ENCODE peak calls at places on chromosomes 2 and 18, in six cellular contexts. E, U, G, X, L and B are unnamed samples.
A peak's percentile ranks its signal among the peaks of the same experiment; 100 is the strongest.

GRCh38 chr2:216606551-216607527 is 26.4 kb upstream of the IGFBP2 start:
- DNase-seq in E (no peak), U (peak; percentile 49), G (no peak), X (no peak), L (peak; percentile 77), B (peak; percentile 87)

GRCh38 chr18:2878656-2879330 is 32.0 kb downstream of the EMILIN2 start:
- DNase-seq in E (no peak), U (no peak), G (no peak), X (no peak), L (no peak), B (no peak)

GRCh38 chr18:27605107-27605834 is 420.2 kb upstream of the CHST9 start:
- DNase-seq in E (peak; percentile 28), U (peak; percentile 88), G (peak; percentile 59), X (peak; percentile 46), L (peak; percentile 75), B (peak; percentile 85)

GRCh38 chr2:127012215-127012614 is 94.7 kb downstream of the BIN1 start:
- DNase-seq in E (no peak), U (no peak), G (no peak), X (no peak), L (no peak), B (no peak)

GRCh38 chr2:143551946-143552655 is 422.9 kb downstream of the ARHGAP15 start:
- DNase-seq in E (no peak), U (no peak), G (no peak), X (no peak), L (no peak), B (no peak)

GRCh38 chr18:26804474-26804873 is 61.0 kb downstream of the AQP4 start:
- DNase-seq in E (no peak), U (peak; percentile 47), G (no peak), X (no peak), L (no peak), B (peak; percentile 75)

GRCh38 chr2:7127687-7128086 is 210.5 kb downstream of the RNF144A start:
- DNase-seq in E (no peak), U (no peak), G (no peak), X (no peak), L (no peak), B (no peak)

GRCh38 chr2:95296036-95296435 is 1.1 kb upstream of the KCNIP3 start:
- DNase-seq in E (no peak), U (no peak), G (no peak), X (no peak), L (no peak), B (no peak)

GRCh38 chr2:172480301-172481218 is 53.2 kb downstream of the ITGA6 start:
- DNase-seq in E (no peak), U (peak; percentile 13), G (no peak), X (peak; percentile 63), L (no peak), B (peak; percentile 47)

GRCh38 chr2:145203931-145204330 is 684.0 kb upstream of the ZEB2 start:
- DNase-seq in E (no peak), U (no peak), G (no peak), X (no peak), L (no peak), B (no peak)

GRCh38 chr2:239224249-239224605 is 176.6 kb downstream of the HDAC4 start:
- DNase-seq in E (no peak), U (no peak), G (no peak), X (no peak), L (no peak), B (no peak)

GRCh38 chr18:50924372-50924771 is 43.5 kb upstream of the ELAC1 start:
- DNase-seq in E (no peak), U (no peak), G (no peak), X (no peak), L (no peak), B (no peak)

GRCh38 chr2:206241767-206242166 is 32.7 kb upstream of the ZDBF2 start:
- DNase-seq in E (no peak), U (no peak), G (no peak), X (no peak), L (no peak), B (no peak)

GRCh38 chr2:95013726-95014125 is 11.8 kb upstream of the MAL start:
- DNase-seq in E (no peak), U (no peak), G (no peak), X (no peak), L (no peak), B (no peak)

GRCh38 chr2:122530812-122531211 is 775.4 kb downstream of the TSN start:
- DNase-seq in E (no peak), U (no peak), G (no peak), X (no peak), L (no peak), B (no peak)

GRCh38 chr2:31137211-31138036 is 816 bp downstream of the GALNT14 start:
- DNase-seq in E (no peak), U (peak; percentile 37), G (no peak), X (no peak), L (peak; percentile 54), B (peak; percentile 73)

GRCh38 chr2:11744631-11745394 is 1.6 kb upstream of the LPIN1 start:
- DNase-seq in E (peak; percentile 47), U (peak; percentile 62), G (peak; percentile 38), X (no peak), L (peak; percentile 86), B (peak; percentile 85)

GRCh38 chr2:223978451-223978850 is 21.2 kb downstream of the MRPL44 start:
- DNase-seq in E (no peak), U (no peak), G (no peak), X (no peak), L (no peak), B (no peak)

GRCh38 chr2:223980397-223980735 is 23.1 kb downstream of the MRPL44 start:
- DNase-seq in E (no peak), U (no peak), G (no peak), X (no peak), L (no peak), B (no peak)

GRCh38 chr2:223976635-223977226 is 19.5 kb downstream of the MRPL44 start:
- DNase-seq in E (no peak), U (no peak), G (no peak), X (no peak), L (no peak), B (no peak)

DNA sequence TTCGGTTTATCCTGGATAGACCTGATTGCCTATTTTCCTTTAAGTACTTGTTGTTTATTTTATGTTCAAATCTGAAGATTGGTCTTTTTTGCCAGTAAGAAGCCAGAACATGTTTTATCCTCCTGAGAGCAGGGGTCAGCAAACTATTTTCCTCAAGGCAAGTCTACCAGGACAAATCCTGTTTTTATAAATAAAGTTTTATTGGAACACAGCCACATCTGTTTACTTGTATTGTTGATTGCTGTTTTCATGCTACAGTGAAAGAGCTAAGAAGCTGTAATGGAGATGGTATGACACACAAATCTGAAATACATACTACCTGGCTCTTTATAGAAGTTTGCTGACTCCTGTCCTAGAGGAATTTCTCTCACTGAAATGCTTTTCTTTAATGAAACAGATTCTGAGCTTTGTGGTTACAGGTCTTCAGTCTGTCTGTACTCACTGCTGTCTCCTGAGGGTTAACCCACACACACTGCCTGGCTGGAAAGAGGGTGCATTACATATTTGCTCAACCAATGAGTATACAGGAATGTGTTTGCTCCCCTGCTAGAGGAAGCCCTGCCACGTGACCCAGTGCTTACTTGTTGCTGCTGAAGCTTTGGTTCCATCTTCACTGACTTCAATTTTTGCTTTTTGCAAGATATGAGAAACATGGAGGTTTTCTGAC is 22.6 kb downstream of the MRPL44 start:
- DNase-seq in E (no peak), U (no peak), G (no peak), X (no peak), L (no peak), B (no peak)
- H3K27ac ChIP-seq in E (no peak overlapping the region), U (no peak overlapping the region), G (no peak overlapping the region), X (no peak overlapping the region), L (no peak overlapping the region), B (no peak overlapping the region)

DNA sequence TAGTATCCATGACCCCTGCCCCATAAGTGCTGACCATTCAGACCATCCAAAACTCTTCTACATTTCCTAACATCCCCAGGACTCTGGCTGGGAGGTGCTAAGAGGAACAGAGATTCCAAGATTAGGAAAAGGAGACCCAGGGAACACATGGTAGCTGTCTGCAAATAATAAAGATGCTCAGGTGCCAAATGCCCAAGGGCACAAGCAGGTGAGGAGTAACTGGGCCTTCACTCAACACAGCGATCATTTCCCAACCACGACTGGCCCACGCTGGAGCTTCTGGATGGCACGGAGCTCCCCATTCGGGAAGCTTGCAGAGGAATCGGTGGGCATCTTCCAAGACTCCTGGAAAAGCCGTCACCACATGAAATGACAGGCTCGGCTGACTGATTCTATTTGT is 255.9 kb upstream of the SMIM21 start:
- DNase-seq in E (no peak), U (no peak), G (no peak), X (no peak), L (no peak), B (no peak)
- H3K27ac ChIP-seq in E (no peak overlapping the region), U (no peak overlapping the region), G (no peak overlapping the region), X (no peak overlapping the region), L (no peak overlapping the region), B (no peak overlapping the region)

DNA sequence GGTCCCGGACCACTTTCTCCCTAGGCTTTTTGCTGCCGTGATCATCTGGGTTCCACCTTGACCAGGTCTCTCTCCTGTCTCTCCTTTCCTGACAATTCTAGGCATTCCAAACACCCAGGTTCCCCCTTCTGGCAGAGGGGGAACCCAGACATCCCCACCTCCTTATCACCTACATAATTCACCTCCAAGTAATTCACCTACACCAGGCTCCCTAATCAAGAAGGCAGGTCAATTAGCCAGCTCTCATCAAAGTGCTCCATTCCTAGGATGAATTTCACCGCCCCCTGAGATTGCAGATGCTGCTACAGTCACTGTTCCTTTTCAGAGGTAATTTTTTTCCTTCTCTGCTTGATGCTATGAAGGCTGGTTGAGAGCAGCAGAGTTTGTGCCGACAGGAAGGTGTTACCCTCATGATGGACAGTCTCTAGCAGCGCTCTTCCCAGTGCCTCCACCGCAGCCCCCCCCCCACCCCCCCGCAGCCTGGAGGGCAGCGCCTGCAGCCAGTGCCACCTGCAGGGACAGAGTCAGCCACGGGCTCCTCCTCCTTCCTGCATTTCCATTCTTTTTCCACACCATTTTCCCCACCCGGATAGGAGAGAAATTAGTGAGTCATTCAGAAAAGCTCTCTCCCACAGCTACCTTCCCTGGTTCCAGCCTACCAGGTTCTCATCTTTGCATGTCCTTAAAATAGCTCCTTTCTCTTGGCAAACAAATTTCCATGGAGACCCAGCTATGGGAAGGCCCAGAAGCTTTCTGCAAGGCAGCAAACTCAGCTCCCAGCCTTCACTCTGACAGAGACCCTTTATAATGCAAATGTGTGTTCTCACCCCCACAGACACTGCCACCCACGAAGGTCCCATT is 42.1 kb upstream of the ATG16L1 start:
- DNase-seq in E (peak; percentile 16), U (peak; percentile 76), G (no peak), X (no peak), L (peak; percentile 76), B (peak; percentile 89)
- H3K27ac ChIP-seq in E (no peak overlapping the region), U (peak overlapping the region; percentile 34), G (no peak overlapping the region), X (no peak overlapping the region), L (no peak overlapping the region), B (no peak overlapping the region)

DNA sequence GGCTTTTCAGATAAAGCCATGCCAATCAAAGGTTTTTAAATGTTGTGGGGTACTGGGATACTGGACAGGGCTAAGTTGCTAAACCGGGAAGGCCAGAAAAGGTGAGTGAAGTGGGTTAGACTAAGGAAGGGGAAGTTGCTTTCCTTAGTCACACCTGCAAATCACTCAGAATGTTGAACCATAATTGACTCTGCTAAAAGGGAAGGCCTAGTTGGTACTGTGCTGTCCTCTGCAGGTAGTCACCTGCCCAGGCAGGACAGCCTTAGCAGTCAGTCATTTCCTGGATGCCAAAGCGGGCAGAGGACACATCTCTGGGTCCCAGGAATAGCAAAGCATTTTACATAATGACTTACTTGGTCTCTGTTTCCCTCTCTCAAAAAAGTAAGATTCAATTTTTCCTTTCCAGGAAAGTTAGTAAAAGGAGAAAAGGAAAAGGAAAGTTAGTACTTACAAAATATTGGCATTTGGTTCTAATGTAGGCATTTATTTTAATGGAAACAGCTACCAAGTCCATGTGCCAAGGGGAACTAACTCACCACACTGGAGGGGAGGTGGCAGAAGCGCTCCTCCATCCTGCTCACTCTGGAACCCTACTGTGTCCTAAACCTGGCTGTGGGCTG is 60.2 kb downstream of the RFTN2 start:
- DNase-seq in E (peak; percentile 18), U (no peak), G (peak; percentile 38), X (no peak), L (no peak), B (no peak)
- H3K27ac ChIP-seq in E (no peak overlapping the region), U (no peak overlapping the region), G (peak overlapping the region; percentile 55), X (no peak overlapping the region), L (no peak overlapping the region), B (no peak overlapping the region)